ENCODE peak calls at places on chromosomes 16 and 17, in six cellular contexts. S, Q, Z, T, C and J are unnamed samples.

GRCh38 chr16:54361246-54361645 is 74.7 kb upstream of the IRX3 start:
- DNase-seq in S (no peak), Q (no peak), C (no peak), Z (no peak), T (no peak), J (no peak)

GRCh38 chr17:75418523-75419050 is 13.1 kb upstream of the GRB2 start:
- DNase-seq in S (no peak), C (no peak), T (no peak), Z (no peak), Q (no peak), J (no peak)

GRCh38 chr16:1367486-1368174 is 15.9 kb downstream of the GNPTG start:
- DNase-seq in Z (no peak), T (no peak), Q (no peak), C (no peak), S (no peak), J (no peak)

GRCh38 chr17:13181683-13182082 is 163.9 kb upstream of the ELAC2 start:
- DNase-seq in T (no peak), Q (no peak), S (no peak), Z (no peak), C (no peak), J (no peak)

GRCh38 chr16:10862432-10862831 is 14.6 kb upstream of the CIITA start:
- DNase-seq in S (no peak), T (peak; percentile 43), Q (no peak), C (peak; percentile 46), Z (peak; percentile 27), J (peak; percentile 78)

GRCh38 chr17:21375162-21375560 is 996 bp upstream of the KCNJ12 start:
- DNase-seq in Z (no peak), C (no peak), T (no peak), Q (no peak), S (no peak), J (no peak)

GRCh38 chr17:18142417-18142816 is 33.9 kb downstream of the MYO15A start:
- DNase-seq in Q (no peak), S (no peak), C (no peak), Z (no peak), T (no peak), J (no peak)

GRCh38 chr16:57994778-57995177 is 5.7 kb downstream of the ZNF319 start:
- DNase-seq in T (peak; percentile 73), Q (no peak), Z (peak; percentile 77), S (peak; percentile 51), C (peak; percentile 76), J (peak; percentile 72)

GRCh38 chr16:62036807-62037135 is 533 bp upstream of the CDH8 start:
- DNase-seq in Q (no peak), S (no peak), C (no peak), Z (no peak), T (no peak), J (no peak)

GRCh38 chr16:24858219-24859041 is 12.7 kb downstream of the SLC5A11 start:
- DNase-seq in C (peak; percentile 46), Z (peak; percentile 68), T (peak; percentile 65), Q (no peak), S (peak; percentile 63), J (peak; percentile 54)

GRCh38 chr17:7586673-7587419 is 3.0 kb downstream of the SOX15 start:
- DNase-seq in Z (peak; percentile 89), S (peak; percentile 64), Q (no peak), C (peak; percentile 61), T (no peak), J (no peak)

GRCh38 chr17:70563301-70563820 is 394.0 kb downstream of the KCNJ2 start:
- DNase-seq in T (no peak), Z (no peak), C (peak; percentile 42), Q (no peak), S (peak; percentile 10), J (no peak)

GRCh38 chr16:4208529-4208835 is 33.4 kb downstream of the SRL start:
- DNase-seq in C (peak; percentile 23), Q (no peak), S (no peak), T (no peak), Z (no peak), J (no peak)

GRCh38 chr16:81548551-81548900 is 103.9 kb downstream of the CMIP start:
- DNase-seq in S (no peak), T (no peak), Z (no peak), Q (no peak), C (no peak), J (no peak)

GRCh38 chr17:32954477-32954876 is 26.5 kb downstream of the TMEM98 start:
- DNase-seq in S (peak; percentile 88), T (no peak), C (no peak), Z (no peak), Q (no peak), J (no peak)

GRCh38 chr16:51302042-51302441 is 151.0 kb upstream of the SALL1 start:
- DNase-seq in T (no peak), Z (no peak), C (no peak), S (no peak), Q (no peak), J (no peak)

GRCh38 chr16:8751481-8752311 is 45.7 kb downstream of the TMEM186 start:
- DNase-seq in T (no peak), S (no peak), Z (peak; percentile 39), C (no peak), Q (no peak), J (peak; percentile 18)

GRCh38 chr16:9169094-9169493 is 77.7 kb downstream of the HAPSTR1 start:
- DNase-seq in S (no peak), Q (no peak), C (no peak), T (no peak), Z (no peak), J (no peak)

GRCh38 chr17:75010683-75011406 is 1.6 kb upstream of the MRPL58 start:
- DNase-seq in C (peak; percentile 85), Q (no peak), T (no peak), S (peak; percentile 56), Z (peak; percentile 64), J (peak; percentile 29)

GRCh38 chr16:50974438-50975036 is 176.5 kb downstream of the SALL1 start:
- DNase-seq in Q (no peak), S (no peak), Z (no peak), C (no peak), T (no peak), J (no peak)

GRCh38 chr17:63426041-63426916 is 19.8 kb downstream of the CYB561 start:
- DNase-seq in Q (no peak), Z (no peak), T (no peak), C (no peak), S (no peak), J (peak; percentile 17)

GRCh38 chr17:79874329-79874981 is 35.2 kb upstream of the CBX4 start:
- DNase-seq in C (no peak), Z (peak; percentile 72), Q (no peak), T (no peak), S (no peak), J (no peak)

GRCh38 chr16:57577214-57577613 is 34.8 kb downstream of the ADGRG5 start:
- DNase-seq in T (no peak), Z (no peak), Q (peak; percentile 66), C (no peak), S (no peak), J (no peak)

GRCh38 chr17:2042355-2042929 is 620 bp downstream of the OVCA2 start:
- DNase-seq in C (no peak), S (no peak), T (no peak), Z (peak; percentile 61), Q (no peak), J (no peak)

GRCh38 chr16:75263291-75263962 is 12.0 kb upstream of the BCAR1 start:
- DNase-seq in T (no peak), S (no peak), Q (no peak), Z (no peak), C (peak; percentile 37), J (peak; percentile 58)

DNA sequence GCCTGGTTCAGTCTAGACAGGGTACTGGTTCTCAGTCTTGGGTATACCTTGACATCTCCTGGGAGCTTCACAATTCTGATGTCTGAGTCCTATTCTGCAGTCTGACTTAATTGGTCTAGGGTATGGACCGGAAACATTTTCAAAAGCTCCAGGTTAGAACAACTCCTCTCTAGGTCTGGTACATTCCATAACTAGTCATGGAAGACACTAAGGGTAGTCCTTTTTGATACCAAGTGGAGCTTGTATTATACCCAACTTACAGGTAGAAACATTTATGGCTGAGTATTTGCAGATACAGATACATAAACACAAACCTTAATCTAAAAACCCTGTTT is 5.0 kb downstream of the RPL23 start:
- DNase-seq in C (no peak), Q (no peak), Z (no peak), S (no peak), T (no peak), J (no peak)
- TF ChIP-seq POLR2A in C (no peak), Q (no peak), Z (no peak), S (no peak), T (no peak), J (no peak)

GRCh38 chr17:48905987-48906515 is 2.2 kb upstream of the UBE2Z start:
- DNase-seq in S (no peak), C (no peak), Q (no peak), T (no peak), Z (no peak), J (no peak)
- H3K27ac ChIP-seq in S (no peak overlapping the region), C (no peak overlapping the region), Q (no peak overlapping the region), T (no peak overlapping the region), Z (no peak overlapping the region), J (no peak overlapping the region)

GRCh38 chr17:50507871-50508572 is at the start of gene MYCBPAP:
- DNase-seq in Q (peak; percentile 94), Z (peak; percentile 83), S (peak; percentile 89), C (peak; percentile 86), T (peak; percentile 92), J (peak; percentile 86)
- TF ChIP-seq CTCF in Q (peak; percentile 41), Z (peak; percentile 39), S (no peak), C (peak; percentile 35), T (no peak), J (no peak)

GRCh38 chr17:82270651-82271050 is 2.8 kb downstream of the CSNK1D start:
- DNase-seq in Z (no peak), T (no peak), C (no peak), Q (no peak), S (no peak), J (no peak)

GRCh38 chr17:82273327-82274133 is at the start of gene CSNK1D:
- DNase-seq in Z (peak; percentile 90), T (peak; percentile 96), Q (peak; percentile 98), C (peak; percentile 91), S (peak; percentile 95), J (peak; percentile 85)

GRCh38 chr17:82274134-82275020 is 877 bp upstream of the CSNK1D start:
- DNase-seq in S (no peak), T (no peak), Z (no peak), Q (no peak), C (no peak), J (no peak)

GRCh38 chr17:82271401-82271800 is 2.1 kb downstream of the CSNK1D start:
- DNase-seq in C (no peak), T (no peak), S (no peak), Q (no peak), Z (no peak), J (no peak)

DNA sequence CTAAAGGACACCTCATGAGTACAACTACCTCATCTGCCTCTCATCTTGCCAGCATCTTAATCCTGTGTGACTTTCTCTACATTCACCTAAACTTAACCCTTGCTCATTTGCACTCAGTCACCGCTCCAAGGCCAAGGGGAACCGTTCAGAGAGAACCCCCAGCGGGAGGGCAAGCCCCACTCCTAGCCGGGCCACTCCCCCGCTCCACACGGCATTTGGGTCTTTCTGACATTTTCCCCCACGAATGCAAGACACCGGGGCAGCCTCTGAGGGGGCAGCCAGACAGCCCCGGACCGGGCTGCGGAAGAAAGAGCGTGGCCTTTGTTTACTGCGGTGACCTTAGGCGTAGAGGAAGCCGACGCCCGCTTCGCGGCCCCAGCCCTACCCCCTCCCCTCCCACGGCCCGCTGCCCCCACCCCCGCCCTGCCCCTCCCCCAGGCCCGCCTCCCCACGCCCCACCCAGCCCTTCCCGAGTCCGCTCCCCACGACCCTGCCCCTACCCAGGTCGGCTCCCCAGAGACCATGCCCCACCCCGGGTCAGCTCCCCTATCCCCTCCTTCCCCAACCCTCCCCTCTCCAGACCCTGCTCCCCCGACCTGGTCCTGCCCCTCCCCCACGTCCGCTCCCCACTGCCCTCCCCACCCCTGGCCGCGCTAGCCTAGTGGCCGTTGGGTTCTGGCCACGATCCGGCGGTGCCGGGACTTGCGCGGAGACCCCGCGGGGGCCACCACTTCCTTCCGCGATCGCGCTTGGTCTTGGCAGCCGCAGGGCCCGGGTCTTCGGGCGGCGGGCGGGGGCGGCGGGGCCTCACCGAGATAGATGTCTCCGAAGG is 789 bp downstream of the CSNK1D start:
- DNase-seq in C (peak; percentile 68), Z (no peak), Q (no peak), T (peak; percentile 54), S (peak; percentile 58), J (no peak)
- TF ChIP-seq POLR2A in C (no peak), Z (no peak), Q (no peak), T (no peak), S (peak; percentile 7), J (no peak)